ENCODE peak calls at places on chromosomes 4 and X, in six cellular contexts. One of them, this sample, is unnamed.

GRCh38 chrX:15340867-15341266 is 5.5 kb upstream of the PIGA start:
- DNase-seq in Peyer's patch: no peak
- DNase-seq in cardiac fibroblast: no peak
- DNase-seq in breast epithelium: no peak
- DNase-seq in dorsolateral prefrontal cortex: no peak
- DNase-seq in uterus: no peak
- DNase-seq in this sample: no peak

GRCh38 chr4:5956285-5957021 is 61.8 kb downstream of the C4orf50 start:
- DNase-seq in Peyer's patch: no peak
- DNase-seq in cardiac fibroblast: no peak
- DNase-seq in breast epithelium: no peak
- DNase-seq in dorsolateral prefrontal cortex: no peak
- DNase-seq in uterus: peak
- DNase-seq in this sample: no peak

GRCh38 chr4:154490261-154490588 is 1.4 kb downstream of the DCHS2 start:
- DNase-seq in Peyer's patch: no peak
- DNase-seq in cardiac fibroblast: no peak
- DNase-seq in breast epithelium: no peak
- DNase-seq in dorsolateral prefrontal cortex: no peak
- DNase-seq in uterus: no peak
- DNase-seq in this sample: no peak

GRCh38 chr4:97103252-97103651 is 1040.0 kb downstream of the STPG2 start:
- DNase-seq in Peyer's patch: no peak
- DNase-seq in cardiac fibroblast: no peak
- DNase-seq in breast epithelium: no peak
- DNase-seq in dorsolateral prefrontal cortex: no peak
- DNase-seq in uterus: no peak
- DNase-seq in this sample: no peak

GRCh38 chr4:152936446-152937279 is 540 bp downstream of the FHDC1 start:
- DNase-seq in Peyer's patch: peak
- DNase-seq in cardiac fibroblast: no peak
- DNase-seq in breast epithelium: no peak
- DNase-seq in dorsolateral prefrontal cortex: no peak
- DNase-seq in uterus: peak
- DNase-seq in this sample: no peak

GRCh38 chr4:114673306-114673705 is 74.7 kb downstream of the UGT8 start:
- DNase-seq in Peyer's patch: no peak
- DNase-seq in cardiac fibroblast: no peak
- DNase-seq in breast epithelium: no peak
- DNase-seq in dorsolateral prefrontal cortex: no peak
- DNase-seq in uterus: no peak
- DNase-seq in this sample: no peak

GRCh38 chr4:153131478-153132069 is 72.7 kb upstream of the TRIM2 start:
- DNase-seq in Peyer's patch: no peak
- DNase-seq in cardiac fibroblast: no peak
- DNase-seq in breast epithelium: no peak
- DNase-seq in dorsolateral prefrontal cortex: peak
- DNase-seq in uterus: no peak
- DNase-seq in this sample: no peak

GRCh38 chrX:13763489-13763888 is 28.9 kb downstream of the OFD1 start:
- DNase-seq in Peyer's patch: no peak
- DNase-seq in cardiac fibroblast: no peak
- DNase-seq in breast epithelium: peak
- DNase-seq in dorsolateral prefrontal cortex: peak
- DNase-seq in uterus: no peak
- DNase-seq in this sample: no peak

GRCh38 chr4:88101165-88101564 is 57.3 kb downstream of the ABCG2 start:
- DNase-seq in Peyer's patch: no peak
- DNase-seq in cardiac fibroblast: no peak
- DNase-seq in breast epithelium: no peak
- DNase-seq in dorsolateral prefrontal cortex: no peak
- DNase-seq in uterus: no peak
- DNase-seq in this sample: no peak

GRCh38 chr4:8176547-8177399 is 18.2 kb upstream of the ABLIM2 start:
- DNase-seq in Peyer's patch: no peak
- DNase-seq in cardiac fibroblast: peak
- DNase-seq in breast epithelium: no peak
- DNase-seq in dorsolateral prefrontal cortex: no peak
- DNase-seq in uterus: no peak
- DNase-seq in this sample: peak

GRCh38 chr4:30920043-30920442 is 199.9 kb downstream of the PCDH7 start:
- DNase-seq in Peyer's patch: no peak
- DNase-seq in cardiac fibroblast: no peak
- DNase-seq in breast epithelium: no peak
- DNase-seq in dorsolateral prefrontal cortex: no peak
- DNase-seq in uterus: no peak
- DNase-seq in this sample: no peak

GRCh38 chr4:98557497-98557896 is 100.9 kb downstream of the TSPAN5 start:
- DNase-seq in Peyer's patch: no peak
- DNase-seq in cardiac fibroblast: peak
- DNase-seq in breast epithelium: no peak
- DNase-seq in dorsolateral prefrontal cortex: no peak
- DNase-seq in uterus: no peak
- DNase-seq in this sample: peak

GRCh38 chr4:150310159-150310895 is 232.1 kb downstream of the DCLK2 start:
- DNase-seq in Peyer's patch: no peak
- DNase-seq in cardiac fibroblast: peak
- DNase-seq in breast epithelium: no peak
- DNase-seq in dorsolateral prefrontal cortex: no peak
- DNase-seq in uterus: no peak
- DNase-seq in this sample: peak

GRCh38 chrX:140918398-140919043 is 83.9 kb upstream of the SPANXB1 start:
- DNase-seq in Peyer's patch: no peak
- DNase-seq in cardiac fibroblast: peak
- DNase-seq in breast epithelium: no peak
- DNase-seq in dorsolateral prefrontal cortex: no peak
- DNase-seq in uterus: no peak
- DNase-seq in this sample: peak

GRCh38 chr4:98614655-98615054 is 43.8 kb downstream of the TSPAN5 start:
- DNase-seq in Peyer's patch: no peak
- DNase-seq in cardiac fibroblast: no peak
- DNase-seq in breast epithelium: no peak
- DNase-seq in dorsolateral prefrontal cortex: no peak
- DNase-seq in uterus: no peak
- DNase-seq in this sample: no peak

GRCh38 chr4:147361726-147362125 is 119.2 kb upstream of the EDNRA start:
- DNase-seq in Peyer's patch: no peak
- DNase-seq in cardiac fibroblast: peak
- DNase-seq in breast epithelium: no peak
- DNase-seq in dorsolateral prefrontal cortex: no peak
- DNase-seq in uterus: peak
- DNase-seq in this sample: peak

GRCh38 chr4:148651991-148652390 is 209.8 kb upstream of the NR3C2 start:
- DNase-seq in Peyer's patch: no peak
- DNase-seq in cardiac fibroblast: no peak
- DNase-seq in breast epithelium: no peak
- DNase-seq in dorsolateral prefrontal cortex: no peak
- DNase-seq in uterus: no peak
- DNase-seq in this sample: no peak

GRCh38 chr4:56444719-56445118 is 8.7 kb downstream of the PAICS start:
- DNase-seq in Peyer's patch: no peak
- DNase-seq in cardiac fibroblast: no peak
- DNase-seq in breast epithelium: no peak
- DNase-seq in dorsolateral prefrontal cortex: no peak
- DNase-seq in uterus: no peak
- DNase-seq in this sample: no peak

GRCh38 chr4:179867300-179867878 is 2375.8 kb upstream of the TENM3 start:
- DNase-seq in Peyer's patch: peak
- DNase-seq in cardiac fibroblast: peak
- DNase-seq in breast epithelium: no peak
- DNase-seq in dorsolateral prefrontal cortex: no peak
- DNase-seq in uterus: no peak
- DNase-seq in this sample: peak

GRCh38 chr4:98746936-98747658 is 88.7 kb upstream of the TSPAN5 start:
- DNase-seq in Peyer's patch: no peak
- DNase-seq in cardiac fibroblast: no peak
- DNase-seq in breast epithelium: no peak
- DNase-seq in dorsolateral prefrontal cortex: no peak
- DNase-seq in uterus: no peak
- DNase-seq in this sample: no peak

DNA sequence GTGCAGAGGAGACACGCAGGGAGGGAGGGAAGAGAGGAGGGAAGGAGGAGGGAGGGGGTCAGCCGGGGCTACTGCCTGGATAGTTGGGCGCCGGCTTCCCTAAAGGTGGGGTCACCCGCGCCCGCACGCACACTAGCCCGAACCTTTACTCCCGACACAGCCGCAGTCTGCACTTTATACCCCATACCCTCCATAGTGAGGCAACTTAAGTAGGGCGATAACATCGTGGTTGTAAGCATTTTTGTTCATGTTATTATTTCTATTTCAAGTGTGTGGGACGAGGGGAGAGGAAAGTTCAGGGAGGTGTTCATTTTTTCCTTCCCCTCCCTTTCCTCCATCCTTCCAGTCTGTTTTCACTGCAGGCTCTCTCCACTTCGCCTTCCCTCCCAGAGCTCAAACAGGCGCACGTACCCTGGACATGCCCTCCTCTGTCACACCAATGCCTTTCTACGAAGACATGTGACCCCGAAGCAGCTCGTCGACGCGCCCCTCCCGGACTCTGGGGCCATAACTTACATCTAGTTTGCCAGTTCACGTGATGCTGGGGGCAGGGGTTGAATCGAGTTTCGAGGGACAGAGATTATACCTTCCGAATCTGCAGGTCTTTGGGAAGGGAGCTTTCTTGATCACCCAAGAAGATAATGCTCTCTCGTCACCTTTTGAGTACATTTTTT is at the start of gene PRKG2:
- DNase-seq in Peyer's patch: peak
- DNase-seq in cardiac fibroblast: peak
- DNase-seq in breast epithelium: no peak
- DNase-seq in dorsolateral prefrontal cortex: peak
- DNase-seq in uterus: no peak
- DNase-seq in this sample: peak
- H3K4me3 ChIP-seq in Peyer's patch: peak
- H3K4me3 ChIP-seq in cardiac fibroblast: peak
- H3K4me3 ChIP-seq in breast epithelium: peak
- H3K4me3 ChIP-seq in dorsolateral prefrontal cortex: peak
- H3K4me3 ChIP-seq in uterus: peak
- H3K4me3 ChIP-seq in this sample: peak

DNA sequence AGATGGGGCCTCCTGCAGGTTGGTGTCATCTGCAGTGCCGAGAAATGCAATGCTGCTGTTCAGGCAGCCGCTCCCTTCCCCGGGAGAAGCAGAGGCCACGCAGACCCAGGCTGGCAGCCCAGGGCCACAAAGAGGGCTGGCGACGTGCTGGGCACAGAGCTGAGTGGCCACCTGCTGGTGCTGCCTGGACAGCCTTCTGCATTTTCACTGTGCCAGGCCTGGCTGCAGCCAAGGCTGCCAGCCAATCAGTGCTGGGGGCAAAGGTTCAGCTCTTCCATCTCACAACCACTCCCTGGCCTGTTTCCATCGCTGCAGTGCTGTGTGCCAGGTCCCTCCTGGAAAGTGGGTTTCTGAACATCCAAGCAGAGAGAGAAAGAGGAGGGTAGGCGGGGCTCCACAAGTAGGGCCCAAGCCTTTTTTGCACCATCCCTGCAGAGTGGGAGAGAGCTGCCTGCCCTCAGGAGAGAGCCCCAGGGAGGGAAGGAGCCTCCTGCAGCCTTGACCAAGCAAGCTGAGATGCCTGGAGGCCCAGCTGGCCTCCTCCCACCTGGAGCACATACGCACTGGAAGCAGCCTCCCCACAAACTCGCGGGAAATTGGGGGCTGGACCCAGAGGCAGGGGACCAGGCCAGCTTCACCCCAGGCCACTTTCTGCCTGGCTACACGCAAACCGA is 20.1 kb downstream of the ADRA2C start:
- DNase-seq in Peyer's patch: peak
- DNase-seq in cardiac fibroblast: no peak
- DNase-seq in breast epithelium: no peak
- DNase-seq in dorsolateral prefrontal cortex: peak
- DNase-seq in uterus: no peak
- DNase-seq in this sample: no peak
- TF ChIP-seq CTCF in Peyer's patch: peak
- TF ChIP-seq CTCF in cardiac fibroblast: no peak
- TF ChIP-seq CTCF in breast epithelium: no peak
- TF ChIP-seq CTCF in dorsolateral prefrontal cortex: peak
- TF ChIP-seq CTCF in uterus: no peak
- TF ChIP-seq CTCF in this sample: no peak

GRCh38 chr4:80135702-80136058 is 61.6 kb upstream of the PRDM8 start:
- DNase-seq in Peyer's patch: no peak
- DNase-seq in cardiac fibroblast: no peak
- DNase-seq in breast epithelium: no peak
- DNase-seq in dorsolateral prefrontal cortex: no peak
- DNase-seq in uterus: no peak
- DNase-seq in this sample: no peak

GRCh38 chr4:80139668-80140067 is 57.6 kb upstream of the PRDM8 start:
- DNase-seq in Peyer's patch: no peak
- DNase-seq in cardiac fibroblast: no peak
- DNase-seq in breast epithelium: no peak
- DNase-seq in dorsolateral prefrontal cortex: no peak
- DNase-seq in uterus: no peak
- DNase-seq in this sample: no peak

GRCh38 chr4:80138556-80139538 is 58.5 kb upstream of the PRDM8 start:
- DNase-seq in Peyer's patch: no peak
- DNase-seq in cardiac fibroblast: no peak
- DNase-seq in breast epithelium: no peak
- DNase-seq in dorsolateral prefrontal cortex: no peak
- DNase-seq in uterus: no peak
- DNase-seq in this sample: peak

GRCh38 chr4:80136238-80136637 is 61.1 kb upstream of the PRDM8 start:
- DNase-seq in Peyer's patch: no peak
- DNase-seq in cardiac fibroblast: no peak
- DNase-seq in breast epithelium: no peak
- DNase-seq in dorsolateral prefrontal cortex: no peak
- DNase-seq in uterus: no peak
- DNase-seq in this sample: no peak

GRCh38 chr4:80137631-80138030 is 59.7 kb upstream of the PRDM8 start:
- DNase-seq in Peyer's patch: no peak
- DNase-seq in cardiac fibroblast: no peak
- DNase-seq in breast epithelium: no peak
- DNase-seq in dorsolateral prefrontal cortex: no peak
- DNase-seq in uterus: no peak
- DNase-seq in this sample: no peak
- H3K4me3 ChIP-seq in Peyer's patch: no peak
- H3K4me3 ChIP-seq in cardiac fibroblast: no peak
- H3K4me3 ChIP-seq in breast epithelium: no peak
- H3K4me3 ChIP-seq in dorsolateral prefrontal cortex: no peak
- H3K4me3 ChIP-seq in uterus: no peak
- H3K4me3 ChIP-seq in this sample: no peak

GRCh38 chr4:118770741-118771187 is 65.2 kb downstream of the SEC24D start:
- DNase-seq in Peyer's patch: no peak
- DNase-seq in cardiac fibroblast: peak
- DNase-seq in breast epithelium: no peak
- DNase-seq in dorsolateral prefrontal cortex: no peak
- DNase-seq in uterus: no peak
- DNase-seq in this sample: no peak

GRCh38 chr4:118773082-118773792 is 62.7 kb downstream of the SEC24D start:
- DNase-seq in Peyer's patch: no peak
- DNase-seq in cardiac fibroblast: no peak
- DNase-seq in breast epithelium: no peak
- DNase-seq in dorsolateral prefrontal cortex: no peak
- DNase-seq in uterus: no peak
- DNase-seq in this sample: no peak

GRCh38 chr4:118774321-118774720 is 61.6 kb downstream of the SEC24D start:
- DNase-seq in Peyer's patch: no peak
- DNase-seq in cardiac fibroblast: no peak
- DNase-seq in breast epithelium: no peak
- DNase-seq in dorsolateral prefrontal cortex: no peak
- DNase-seq in uterus: no peak
- DNase-seq in this sample: no peak

GRCh38 chr4:118774989-118775388 is 60.9 kb downstream of the SEC24D start:
- DNase-seq in Peyer's patch: no peak
- DNase-seq in cardiac fibroblast: no peak
- DNase-seq in breast epithelium: no peak
- DNase-seq in dorsolateral prefrontal cortex: no peak
- DNase-seq in uterus: no peak
- DNase-seq in this sample: peak

GRCh38 chr4:118772149-118773081 is 63.5 kb downstream of the SEC24D start:
- DNase-seq in Peyer's patch: no peak
- DNase-seq in cardiac fibroblast: peak
- DNase-seq in breast epithelium: no peak
- DNase-seq in dorsolateral prefrontal cortex: no peak
- DNase-seq in uterus: no peak
- DNase-seq in this sample: peak
- TF ChIP-seq CTCF in Peyer's patch: peak
- TF ChIP-seq CTCF in cardiac fibroblast: peak
- TF ChIP-seq CTCF in breast epithelium: peak
- TF ChIP-seq CTCF in dorsolateral prefrontal cortex: peak
- TF ChIP-seq CTCF in uterus: peak
- TF ChIP-seq CTCF in this sample: peak